ENCODE peak calls at places on chromosomes 13 and 19, in ten cellular contexts. I is neuronal stem cell, Y is GM23248, P is IMR-90, X is A549, A is endothelial cell of umbilical vein, K is PC-3, G is mammary epithelial cell, F is HCT116, V is GM23338. W is an unnamed sample.
A peak's percentile ranks its signal among the peaks of the same experiment; 100 is the strongest.

GRCh38 chr13:112720251-112720650 is 30.4 kb downstream of the ATP11A start:
- DNase-seq in V (no peak), G (no peak), X (no peak), F (no peak), K (no peak), P (no peak), Y (no peak), I (no peak), A (no peak), W (no peak)

GRCh38 chr13:57633950-57634828 is 2.6 kb downstream of the PCDH17 start:
- DNase-seq in X (no peak), F (no peak), A (peak; percentile 36), Y (no peak), K (no peak), I (no peak), G (no peak), P (no peak), V (peak; percentile 74), W (no peak)

GRCh38 chr19:44608391-44608821 is 5.0 kb upstream of the IGSF23 start:
- DNase-seq in A (peak; percentile 87), X (no peak), G (no peak), V (no peak), Y (peak; percentile 55), F (no peak), K (peak; percentile 54), P (peak; percentile 69), I (no peak), W (peak; percentile 51)

GRCh38 chr19:50896591-50897190 is 14.5 kb downstream of the KLK4 start:
- DNase-seq in A (no peak), K (peak; percentile 75), V (no peak), F (peak; percentile 60), X (peak; percentile 67), P (peak; percentile 65), I (no peak), Y (peak; percentile 67), G (peak; percentile 98), W (peak; percentile 86)

GRCh38 chr19:8575467-8575997 is 1.7 kb downstream of the MYO1F start:
- DNase-seq in A (no peak), X (peak; percentile 57), V (peak; percentile 77), G (no peak), I (no peak), F (no peak), Y (peak; percentile 65), P (peak; percentile 35), K (peak; percentile 49), W (peak; percentile 22)

GRCh38 chr13:92564942-92565341 is 661.7 kb upstream of the GPC6 start:
- DNase-seq in Y (no peak), V (no peak), I (no peak), A (no peak), G (no peak), X (no peak), K (no peak), P (no peak), F (no peak), W (no peak)

GRCh38 chr13:94700536-94700935 is 11.8 kb downstream of the SOX21 start:
- DNase-seq in Y (no peak), K (no peak), V (no peak), G (no peak), I (no peak), X (no peak), P (no peak), F (no peak), A (no peak), W (no peak)

GRCh38 chr19:2759965-2760364 is 20.1 kb upstream of the SLC39A3 start:
- DNase-seq in P (no peak), V (no peak), I (no peak), A (no peak), Y (no peak), F (no peak), G (no peak), K (no peak), X (no peak), W (no peak)

GRCh38 chr19:10920781-10921180 is 7.7 kb downstream of the YIPF2 start:
- DNase-seq in X (no peak), V (no peak), F (no peak), G (no peak), P (no peak), I (no peak), K (no peak), A (no peak), Y (no peak), W (no peak)

DNA sequence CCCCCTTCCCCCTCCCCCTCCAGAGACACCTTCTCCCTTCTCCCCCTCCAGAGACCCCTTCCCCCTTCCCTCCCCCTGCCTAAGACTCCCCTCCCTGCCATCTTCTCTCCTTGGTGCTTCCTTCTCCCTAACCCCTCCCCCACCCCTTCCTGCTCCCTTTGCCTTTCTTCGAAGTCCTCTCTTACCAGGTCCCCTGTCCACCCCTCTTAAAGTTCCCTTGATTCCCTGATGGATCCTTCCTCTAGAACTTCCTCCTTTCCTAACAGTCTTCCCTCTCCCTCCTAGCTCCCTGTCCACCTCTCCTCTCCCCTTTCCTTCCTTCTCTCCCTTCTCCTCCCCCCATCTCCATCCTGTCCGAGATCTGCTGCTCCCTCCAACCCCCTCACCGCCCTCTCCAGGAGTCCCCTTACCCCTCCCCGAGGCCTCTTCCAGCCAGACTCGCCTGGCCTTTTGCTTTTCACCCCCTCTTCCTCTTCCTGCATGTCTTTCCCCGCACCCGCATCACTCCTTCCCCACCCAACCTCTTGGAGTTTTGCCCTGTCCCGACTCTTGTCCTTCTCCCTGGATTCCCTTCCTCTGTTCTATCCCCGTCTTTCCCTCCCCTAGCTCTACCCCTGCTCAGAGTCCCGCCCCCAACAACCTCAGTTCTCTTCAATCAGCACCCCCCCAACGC is 3.1 kb downstream of the TNFSF9 start:
- DNase-seq in G (no peak), A (no peak), X (no peak), I (no peak), P (no peak), V (peak; percentile 92), K (no peak), F (no peak), Y (no peak), W (no peak)
- H3K4me2 ChIP-seq in G (peak overlapping the region; percentile 58), A (no peak overlapping the region), X (no peak overlapping the region), I (peak overlapping the region; percentile 14), P (no peak overlapping the region), V (peak overlapping the region; percentile 79), K (no peak overlapping the region), F (no peak overlapping the region), Y (no peak overlapping the region), W (no peak overlapping the region)

GRCh38 chr13:21344662-21345176 is 114.4 kb downstream of the ZDHHC20 start:
- DNase-seq in V (no peak), G (no peak), A (no peak), K (no peak), I (no peak), X (no peak), Y (no peak), F (no peak), P (no peak), W (no peak)
- H3K27ac ChIP-seq in V (no peak overlapping the region), G (no peak overlapping the region), A (no peak overlapping the region), K (no peak overlapping the region), I (no peak overlapping the region), X (no peak overlapping the region), Y (no peak overlapping the region), F (no peak overlapping the region), P (no peak overlapping the region), W (no peak overlapping the region)

GRCh38 chr19:4597278-4597974 is 37.9 kb upstream of the SEMA6B start:
- DNase-seq in F (no peak), A (peak; percentile 41), G (no peak), I (no peak), Y (no peak), V (no peak), K (no peak), P (no peak), X (no peak), W (peak; percentile 49)

GRCh38 chr19:4600082-4600481 is 39.2 kb upstream of the TNFAIP8L1 start:
- DNase-seq in G (no peak), X (no peak), I (no peak), A (no peak), F (no peak), V (no peak), K (no peak), Y (no peak), P (no peak), W (no peak)

GRCh38 chr19:4596033-4596904 is 36.8 kb upstream of the SEMA6B start:
- DNase-seq in K (no peak), V (peak; percentile 72), I (no peak), Y (no peak), X (no peak), F (no peak), A (no peak), G (no peak), P (no peak), W (no peak)

GRCh38 chr19:4598712-4599111 is 39.2 kb upstream of the SEMA6B start:
- DNase-seq in G (no peak), F (no peak), V (peak; percentile 44), Y (no peak), P (no peak), X (no peak), K (no peak), I (no peak), A (no peak), W (no peak)

DNA sequence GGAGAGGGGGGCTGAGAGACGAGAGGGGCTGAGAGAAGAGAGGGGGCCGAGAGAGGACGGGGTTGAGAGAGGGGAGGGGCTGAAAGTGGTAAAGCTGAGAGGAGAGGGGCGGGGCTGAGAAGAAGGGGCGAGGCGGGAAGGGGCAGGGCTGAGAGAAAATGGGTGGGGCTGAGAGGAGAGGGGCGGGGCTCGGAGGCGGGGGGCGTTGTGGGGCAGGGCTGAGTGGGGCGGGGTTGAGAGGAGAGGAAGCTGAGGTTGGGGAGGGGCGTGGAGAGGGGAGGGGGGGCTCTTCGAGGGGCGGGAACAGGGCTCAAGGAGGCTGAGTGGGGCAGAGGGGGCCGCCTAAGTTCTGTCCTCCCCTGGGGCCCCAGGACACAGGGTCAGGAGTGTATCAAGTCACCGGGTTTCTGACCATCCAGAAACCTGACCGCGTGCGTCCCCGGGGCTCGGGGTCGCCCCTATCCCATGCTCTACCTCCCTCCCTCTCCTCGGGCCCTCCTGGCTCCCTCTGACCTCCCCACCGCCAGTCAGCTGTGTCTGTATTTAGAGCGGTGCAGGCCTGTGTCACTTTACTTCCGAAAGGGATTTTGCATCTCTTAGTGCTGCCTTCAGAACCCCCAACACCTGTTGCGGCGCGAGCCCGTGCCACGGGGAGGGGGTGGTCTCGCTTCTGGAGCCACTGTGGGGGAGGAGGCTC is 38.6 kb upstream of the SEMA6B start:
- DNase-seq in A (no peak), I (peak; percentile 77), X (peak; percentile 70), K (peak; percentile 61), F (no peak), G (no peak), Y (peak; percentile 46), P (no peak), V (peak; percentile 87), W (no peak)
- H3K4me3 ChIP-seq in A (peak overlapping the region; percentile 25), I (peak overlapping the region; percentile 55), X (peak overlapping the region; percentile 44), K (peak overlapping the region; percentile 64), F (peak overlapping the region; percentile 38), G (no peak overlapping the region), Y (no peak overlapping the region), P (peak overlapping the region; percentile 10), V (peak overlapping the region; percentile 70), W (peak overlapping the region; percentile 50)

DNA sequence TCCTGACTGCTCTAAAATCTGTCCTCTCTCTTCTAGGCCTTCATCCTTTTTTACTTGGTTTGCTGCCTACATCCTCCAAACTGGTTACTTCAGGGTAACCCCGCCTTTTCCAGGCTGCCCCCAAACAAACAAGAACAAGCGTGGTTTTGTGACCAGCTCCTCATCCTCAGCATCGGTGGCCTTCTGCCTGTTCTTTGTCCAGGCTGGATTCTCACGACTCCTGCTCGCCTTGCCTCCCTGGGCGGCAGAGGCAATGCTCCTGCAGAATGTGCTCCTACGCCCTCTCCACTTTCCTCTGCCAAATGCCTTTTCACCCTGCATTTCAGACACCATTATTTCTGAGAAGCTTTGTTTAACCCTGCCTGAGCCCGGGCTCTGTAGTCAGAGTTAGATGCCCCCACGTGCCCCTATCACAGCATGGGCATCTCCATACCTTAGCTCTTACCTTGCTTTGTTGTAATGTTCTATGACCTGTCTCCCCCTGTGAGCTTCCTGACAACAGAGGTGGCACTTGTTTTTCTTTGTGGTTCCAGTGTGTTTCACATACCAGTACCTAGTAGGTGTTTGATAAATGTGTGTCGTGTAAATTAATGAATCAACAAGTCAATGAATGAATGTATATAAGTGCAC is 61.9 kb downstream of the WDFY2 start:
- DNase-seq in I (no peak), K (no peak), P (no peak), Y (no peak), G (no peak), X (no peak), A (no peak), V (peak; percentile 50), F (no peak), W (no peak)
- H3K4me2 ChIP-seq in I (no peak overlapping the region), K (no peak overlapping the region), P (no peak overlapping the region), Y (peak overlapping the region; percentile 91), G (no peak overlapping the region), X (peak overlapping the region; percentile 75), A (no peak overlapping the region), V (peak overlapping the region; percentile 59), F (no peak overlapping the region), W (peak overlapping the region; percentile 81)

W was measured in PC-9.